ENCODE peak calls at places on chromosomes 11 and 22, in seven cellular contexts. One of them, this sample, is unnamed.

GRCh38 chr11:74147199-74147929 is 23.4 kb downstream of the C2CD3 start:
- DNase-seq in A673: no peak
- DNase-seq in kidney glomerular epithelial cell: peak; percentile 75
- DNase-seq in esophagus squamous epithelium: no peak
- DNase-seq in OCI-LY7: no peak
- DNase-seq in heart right ventricle: no peak
- DNase-seq in Caco-2: no peak
- DNase-seq in this sample: no peak

GRCh38 chr11:76365038-76365679 is 15.8 kb downstream of the THAP12 start:
- DNase-seq in esophagus squamous epithelium: no peak
- DNase-seq in kidney glomerular epithelial cell: no peak
- DNase-seq in OCI-LY7: no peak
- DNase-seq in A673: no peak
- DNase-seq in heart right ventricle: no peak
- DNase-seq in Caco-2: no peak
- DNase-seq in this sample: no peak

GRCh38 chr11:122920579-122920978 is 38.0 kb downstream of the JHY start:
- DNase-seq in kidney glomerular epithelial cell: no peak
- DNase-seq in esophagus squamous epithelium: no peak
- DNase-seq in A673: no peak
- DNase-seq in Caco-2: no peak
- DNase-seq in heart right ventricle: no peak
- DNase-seq in OCI-LY7: no peak
- DNase-seq in this sample: peak; percentile 65

GRCh38 chr22:45462034-45462655 is 40.5 kb upstream of the FBLN1 start:
- DNase-seq in heart right ventricle: no peak
- DNase-seq in A673: peak; percentile 22
- DNase-seq in kidney glomerular epithelial cell: no peak
- DNase-seq in OCI-LY7: peak; percentile 27
- DNase-seq in esophagus squamous epithelium: no peak
- DNase-seq in Caco-2: no peak
- DNase-seq in this sample: no peak

GRCh38 chr11:34207487-34207886 is 102.1 kb downstream of the NAT10 start:
- DNase-seq in kidney glomerular epithelial cell: no peak
- DNase-seq in OCI-LY7: no peak
- DNase-seq in A673: no peak
- DNase-seq in Caco-2: no peak
- DNase-seq in heart right ventricle: no peak
- DNase-seq in esophagus squamous epithelium: no peak
- DNase-seq in this sample: no peak

GRCh38 chr22:46905834-46906233 is 143.4 kb downstream of the TBC1D22A start:
- DNase-seq in Caco-2: no peak
- DNase-seq in esophagus squamous epithelium: no peak
- DNase-seq in OCI-LY7: no peak
- DNase-seq in heart right ventricle: no peak
- DNase-seq in A673: no peak
- DNase-seq in kidney glomerular epithelial cell: no peak
- DNase-seq in this sample: no peak

GRCh38 chr11:105915036-105915435 is 107.0 kb downstream of the MSANTD4 start:
- DNase-seq in A673: no peak
- DNase-seq in kidney glomerular epithelial cell: no peak
- DNase-seq in Caco-2: no peak
- DNase-seq in OCI-LY7: no peak
- DNase-seq in esophagus squamous epithelium: no peak
- DNase-seq in heart right ventricle: no peak
- DNase-seq in this sample: peak; percentile 8

GRCh38 chr11:76624515-76625379 is 45.8 kb downstream of the LRRC32 start:
- DNase-seq in esophagus squamous epithelium: no peak
- DNase-seq in OCI-LY7: no peak
- DNase-seq in Caco-2: peak; percentile 69
- DNase-seq in heart right ventricle: no peak
- DNase-seq in kidney glomerular epithelial cell: no peak
- DNase-seq in A673: no peak
- DNase-seq in this sample: no peak

GRCh38 chr11:62552465-62552782 is 5.8 kb upstream of the AHNAK start:
- DNase-seq in kidney glomerular epithelial cell: no peak
- DNase-seq in A673: peak; percentile 80
- DNase-seq in Caco-2: peak; percentile 76
- DNase-seq in esophagus squamous epithelium: no peak
- DNase-seq in OCI-LY7: no peak
- DNase-seq in heart right ventricle: no peak
- DNase-seq in this sample: no peak

GRCh38 chr11:133082453-133082781 is 449.9 kb downstream of the OPCML start:
- DNase-seq in esophagus squamous epithelium: no peak
- DNase-seq in heart right ventricle: peak; percentile 35
- DNase-seq in Caco-2: peak; percentile 60
- DNase-seq in kidney glomerular epithelial cell: no peak
- DNase-seq in OCI-LY7: no peak
- DNase-seq in A673: peak; percentile 42
- DNase-seq in this sample: no peak

GRCh38 chr11:76601712-76602111 is 68.8 kb downstream of the LRRC32 start:
- DNase-seq in kidney glomerular epithelial cell: no peak
- DNase-seq in esophagus squamous epithelium: no peak
- DNase-seq in heart right ventricle: no peak
- DNase-seq in OCI-LY7: no peak
- DNase-seq in A673: no peak
- DNase-seq in Caco-2: no peak
- DNase-seq in this sample: no peak

GRCh38 chr11:78019808-78020207 is 3.3 kb downstream of the KCTD14 start:
- DNase-seq in kidney glomerular epithelial cell: peak; percentile 41
- DNase-seq in A673: no peak
- DNase-seq in Caco-2: no peak
- DNase-seq in esophagus squamous epithelium: no peak
- DNase-seq in OCI-LY7: no peak
- DNase-seq in heart right ventricle: no peak
- DNase-seq in this sample: no peak

GRCh38 chr11:76663912-76664440 is 6.6 kb downstream of the LRRC32 start:
- DNase-seq in A673: no peak
- DNase-seq in heart right ventricle: no peak
- DNase-seq in esophagus squamous epithelium: no peak
- DNase-seq in OCI-LY7: no peak
- DNase-seq in Caco-2: no peak
- DNase-seq in kidney glomerular epithelial cell: no peak
- DNase-seq in this sample: no peak

GRCh38 chr11:16895306-16895705 is 118.9 kb downstream of the PLEKHA7 start:
- DNase-seq in heart right ventricle: no peak
- DNase-seq in esophagus squamous epithelium: no peak
- DNase-seq in Caco-2: no peak
- DNase-seq in kidney glomerular epithelial cell: peak; percentile 99
- DNase-seq in OCI-LY7: no peak
- DNase-seq in A673: no peak
- DNase-seq in this sample: no peak

GRCh38 chr11:92972248-92972647 is 2.8 kb downstream of the MTNR1B start:
- DNase-seq in kidney glomerular epithelial cell: no peak
- DNase-seq in A673: no peak
- DNase-seq in heart right ventricle: no peak
- DNase-seq in esophagus squamous epithelium: no peak
- DNase-seq in Caco-2: no peak
- DNase-seq in OCI-LY7: no peak
- DNase-seq in this sample: no peak

GRCh38 chr11:44083906-44084305 is 11.6 kb upstream of the EXT2 start:
- DNase-seq in esophagus squamous epithelium: no peak
- DNase-seq in A673: no peak
- DNase-seq in Caco-2: no peak
- DNase-seq in heart right ventricle: no peak
- DNase-seq in kidney glomerular epithelial cell: no peak
- DNase-seq in OCI-LY7: no peak
- DNase-seq in this sample: no peak

GRCh38 chr11:68302256-68303054 is 9.9 kb upstream of the LRP5 start:
- DNase-seq in esophagus squamous epithelium: no peak
- DNase-seq in Caco-2: peak; percentile 75
- DNase-seq in OCI-LY7: no peak
- DNase-seq in kidney glomerular epithelial cell: no peak
- DNase-seq in heart right ventricle: no peak
- DNase-seq in A673: no peak
- DNase-seq in this sample: no peak

GRCh38 chr11:133354069-133354468 is 178.2 kb downstream of the OPCML start:
- DNase-seq in esophagus squamous epithelium: no peak
- DNase-seq in Caco-2: no peak
- DNase-seq in A673: no peak
- DNase-seq in heart right ventricle: no peak
- DNase-seq in kidney glomerular epithelial cell: no peak
- DNase-seq in OCI-LY7: no peak
- DNase-seq in this sample: no peak

GRCh38 chr11:119284344-119285157 is 32.4 kb downstream of the MCAM start:
- DNase-seq in kidney glomerular epithelial cell: peak; percentile 5
- DNase-seq in heart right ventricle: no peak
- DNase-seq in esophagus squamous epithelium: no peak
- DNase-seq in A673: peak; percentile 54
- DNase-seq in Caco-2: no peak
- DNase-seq in OCI-LY7: peak; percentile 74
- DNase-seq in this sample: peak; percentile 0

GRCh38 chr11:45410391-45411215 is 124.5 kb upstream of the SYT13 start:
- DNase-seq in OCI-LY7: no peak
- DNase-seq in heart right ventricle: no peak
- DNase-seq in Caco-2: no peak
- DNase-seq in A673: no peak
- DNase-seq in esophagus squamous epithelium: no peak
- DNase-seq in kidney glomerular epithelial cell: no peak
- DNase-seq in this sample: no peak

GRCh38 chr22:39594411-39594810 is 23.9 kb downstream of the CACNA1I start:
- DNase-seq in Caco-2: no peak
- DNase-seq in OCI-LY7: no peak
- DNase-seq in kidney glomerular epithelial cell: no peak
- DNase-seq in A673: no peak
- DNase-seq in esophagus squamous epithelium: no peak
- DNase-seq in heart right ventricle: no peak
- DNase-seq in this sample: no peak

GRCh38 chr11:111833524-111833923 is 37.9 kb downstream of the ALG9 start:
- DNase-seq in esophagus squamous epithelium: no peak
- DNase-seq in kidney glomerular epithelial cell: no peak
- DNase-seq in heart right ventricle: no peak
- DNase-seq in OCI-LY7: no peak
- DNase-seq in Caco-2: no peak
- DNase-seq in A673: peak; percentile 62
- DNase-seq in this sample: no peak

GRCh38 chr22:26751217-26751616 is 93.8 kb downstream of the MIAT start:
- DNase-seq in A673: no peak
- DNase-seq in kidney glomerular epithelial cell: peak; percentile 90
- DNase-seq in Caco-2: no peak
- DNase-seq in esophagus squamous epithelium: no peak
- DNase-seq in heart right ventricle: no peak
- DNase-seq in OCI-LY7: no peak
- DNase-seq in this sample: no peak

GRCh38 chr11:30583505-30584280 is 2.5 kb downstream of the MPPED2 start:
- DNase-seq in OCI-LY7: no peak
- DNase-seq in Caco-2: no peak
- DNase-seq in esophagus squamous epithelium: no peak
- DNase-seq in heart right ventricle: peak; percentile 12
- DNase-seq in A673: no peak
- DNase-seq in kidney glomerular epithelial cell: no peak
- DNase-seq in this sample: no peak

GRCh38 chr11:73521621-73522020 is 76.3 kb downstream of the FAM168A start:
- DNase-seq in OCI-LY7: no peak
- DNase-seq in heart right ventricle: no peak
- DNase-seq in kidney glomerular epithelial cell: peak; percentile 48
- DNase-seq in Caco-2: no peak
- DNase-seq in A673: peak; percentile 95
- DNase-seq in esophagus squamous epithelium: no peak
- DNase-seq in this sample: peak; percentile 22

GRCh38 chr11:90774727-90775572 is 552.1 kb upstream of the CHORDC1 start:
- DNase-seq in kidney glomerular epithelial cell: no peak
- DNase-seq in heart right ventricle: no peak
- DNase-seq in Caco-2: no peak
- DNase-seq in OCI-LY7: no peak
- DNase-seq in A673: no peak
- DNase-seq in esophagus squamous epithelium: no peak
- DNase-seq in this sample: no peak

This sample was measured in NCI-H748 treated with DMSO at 0.1 percent for 48 hours.